ENCODE peak calls at places on chromosomes 13 and 19, in five cellular contexts. V is psoas muscle, B is fibroblast of lung, U is left ventricle myocardium inferior, D is RWPE1. N is an unnamed sample.
A peak's percentile ranks its signal among the peaks of the same experiment; 100 is the strongest.

GRCh38 chr19:43316591-43317319 is 36.7 kb upstream of the CD177 start:
- DNase-seq in U (no peak), B (peak; percentile 9), D (peak; percentile 19), V (no peak), N (no peak)

GRCh38 chr13:29428310-29428991 is 167.0 kb downstream of the SLC7A1 start:
- DNase-seq in U (peak; percentile 61), B (no peak), D (peak; percentile 55), V (peak; percentile 52), N (no peak)

GRCh38 chr19:46818812-46819211 is 30.4 kb upstream of the SLC1A5 start:
- DNase-seq in B (peak; percentile 38), U (no peak), D (no peak), V (no peak), N (peak; percentile 10)

GRCh38 chr13:82370306-82370705 is 1512.0 kb downstream of the SLITRK1 start:
- DNase-seq in D (peak; percentile 3), B (peak; percentile 29), V (no peak), U (no peak), N (no peak)

GRCh38 chr13:51625555-51626345 is 41.5 kb downstream of the WDFY2 start:
- DNase-seq in D (peak; percentile 42), B (peak; percentile 51), V (no peak), U (no peak), N (no peak)

GRCh38 chr13:57631607-57632275 is at the start of gene PCDH17:
- DNase-seq in B (peak; percentile 70), V (peak; percentile 53), U (peak; percentile 23), D (peak; percentile 37), N (peak; percentile 25)

GRCh38 chr19:51501594-51502263 is at the start of gene SIGLEC12:
- DNase-seq in U (peak; percentile 33), V (no peak), B (no peak), D (no peak), N (no peak)

GRCh38 chr13:20415694-20416107 is 110.0 kb downstream of the CRYL1 start:
- DNase-seq in V (no peak), B (no peak), D (no peak), U (no peak), N (no peak)

GRCh38 chr13:75038315-75038881 is 443.6 kb downstream of the TBC1D4 start:
- DNase-seq in D (no peak), V (no peak), B (no peak), U (no peak), N (no peak)

GRCh38 chr13:107376393-107377085 is 808.6 kb upstream of the ARGLU1 start:
- DNase-seq in D (no peak), U (no peak), B (no peak), V (no peak), N (no peak)

GRCh38 chr13:98622926-98623325 is 46.0 kb upstream of the STK24 start:
- DNase-seq in V (no peak), U (no peak), D (no peak), B (no peak), N (peak; percentile 21)

DNA sequence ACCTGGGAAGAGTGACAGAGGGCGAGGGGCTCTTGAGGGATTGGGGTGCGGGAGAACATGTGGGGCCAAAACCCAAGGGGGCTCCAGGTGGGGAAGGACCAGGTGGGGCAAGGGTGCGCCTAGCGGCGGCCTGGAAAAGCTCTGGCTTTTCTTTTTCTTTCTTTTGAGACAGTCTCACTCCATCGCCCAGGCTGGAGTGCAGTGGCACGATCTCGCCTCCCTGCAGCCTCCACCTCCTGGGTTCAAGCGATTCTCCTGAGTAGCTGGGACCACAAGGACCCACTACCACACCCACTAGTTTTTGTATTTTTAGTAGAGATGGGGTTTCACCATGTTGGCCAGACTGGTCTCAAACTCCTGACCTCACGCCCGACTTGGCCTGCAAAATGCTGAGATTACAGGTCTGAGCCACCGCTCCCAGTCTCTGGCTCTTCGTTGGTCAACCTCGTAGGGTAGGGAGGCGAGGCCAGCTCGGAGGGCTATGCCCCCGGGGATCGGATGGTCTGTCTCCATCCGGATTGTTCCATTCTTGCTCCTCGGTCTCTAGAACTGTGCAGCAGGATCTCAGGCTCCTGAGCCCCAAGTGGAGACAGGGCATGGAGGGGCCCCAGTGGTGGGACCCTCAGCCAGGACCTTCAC is 3.7 kb downstream of the GADD45B start:
- DNase-seq in U (no peak), B (no peak), V (no peak), D (no peak), N (peak; percentile 51)
- TF ChIP-seq CTCF in U (no peak), B (peak; percentile 30), V (no peak), D (peak; percentile 21), N (peak; percentile 60)

DNA sequence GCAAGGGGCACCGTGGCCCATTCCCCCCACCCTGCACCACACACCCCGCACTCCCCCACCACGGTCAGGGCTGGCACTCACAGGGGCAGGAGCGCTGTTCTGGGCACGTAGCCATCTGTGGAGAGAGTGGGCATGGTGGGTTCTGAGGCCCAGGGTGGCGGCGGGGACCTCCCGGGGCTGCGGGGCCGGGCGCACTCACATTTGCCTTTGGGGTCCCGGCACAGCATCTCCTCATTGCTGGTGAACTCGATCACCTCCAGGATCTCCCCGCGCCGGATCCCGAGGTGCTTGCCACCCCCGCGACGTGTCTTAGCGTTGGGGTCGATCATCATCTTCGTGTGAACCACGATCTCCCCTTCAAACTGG is 12.1 kb downstream of the PRAM1 start:
- DNase-seq in V (no peak), D (no peak), B (no peak), U (no peak), N (no peak)
- H3K27ac ChIP-seq in V (no peak overlapping the region), D (peak overlapping the region; percentile 89), B (no peak overlapping the region), U (no peak overlapping the region), N (no peak overlapping the region)

GRCh38 chr19:6510618-6511017 is 8.5 kb upstream of the TUBB4A start:
- DNase-seq in D (no peak), B (no peak), V (no peak), U (no peak), N (no peak)
- TF ChIP-seq CTCF in D (no peak), B (no peak), V (no peak), U (no peak), N (no peak)

GRCh38 chr19:6101291-6101690 is 9.0 kb downstream of the RFX2 start:
- DNase-seq in V (no peak), B (peak; percentile 18), D (no peak), U (no peak), N (no peak)
- H3K27ac ChIP-seq in V (no peak overlapping the region), B (no peak overlapping the region), D (no peak overlapping the region), U (peak overlapping the region; percentile 75), N (no peak overlapping the region)